ENCODE peak calls at places on chromosomes 4 and X, in six cellular contexts. W, X, A, Q, D and U are unnamed samples.

GRCh38 chr4:121226362-121226761 is 62.2 kb upstream of the TNIP3 start:
- DNase-seq in W (no peak), X (no peak), A (no peak), Q (no peak), D (no peak), U (no peak)

GRCh38 chr4:119508281-119508680 is 120.3 kb downstream of the PDE5A start:
- DNase-seq in W (no peak), X (no peak), A (no peak), Q (no peak), D (no peak), U (no peak)

GRCh38 chrX:77597090-77597489 is 149.9 kb downstream of the FGF16 start:
- DNase-seq in W (no peak), X (no peak), A (no peak), Q (no peak), D (no peak), U (no peak)

GRCh38 chr4:105933083-105933482 is 37.8 kb downstream of the NPNT start:
- DNase-seq in W (no peak), X (no peak), A (no peak), Q (no peak), D (no peak), U (no peak)

GRCh38 chr4:44928785-44929184 is 202.4 kb upstream of the GNPDA2 start:
- DNase-seq in W (no peak), X (no peak), A (no peak), Q (no peak), D (no peak), U (no peak)

GRCh38 chr4:26010266-26010665 is 96.2 kb downstream of the SMIM20 start:
- DNase-seq in W (no peak), X (no peak), A (no peak), Q (no peak), D (no peak), U (no peak)

GRCh38 chr4:22987861-22988260 is 295.1 kb downstream of the GBA3 start:
- DNase-seq in W (no peak), X (no peak), A (no peak), Q (no peak), D (no peak), U (peak; percentile 74)

GRCh38 chrX:38768079-38768478 is 33.2 kb upstream of the MID1IP1 start:
- DNase-seq in W (no peak), X (no peak), A (no peak), Q (no peak), D (no peak), U (no peak)

GRCh38 chrX:39855748-39856129 is 242.0 kb downstream of the BCOR start:
- DNase-seq in W (no peak), X (no peak), A (no peak), Q (no peak), D (no peak), U (peak; percentile 43)

GRCh38 chrX:55695227-55696018 is 22.1 kb upstream of the RRAGB start:
- DNase-seq in W (no peak), X (no peak), A (no peak), Q (no peak), D (no peak), U (no peak)
- H3K4me3 ChIP-seq in W (no peak overlapping the region), X (no peak overlapping the region), A (no peak overlapping the region), Q (no peak overlapping the region), D (no peak overlapping the region), U (no peak overlapping the region)

DNA sequence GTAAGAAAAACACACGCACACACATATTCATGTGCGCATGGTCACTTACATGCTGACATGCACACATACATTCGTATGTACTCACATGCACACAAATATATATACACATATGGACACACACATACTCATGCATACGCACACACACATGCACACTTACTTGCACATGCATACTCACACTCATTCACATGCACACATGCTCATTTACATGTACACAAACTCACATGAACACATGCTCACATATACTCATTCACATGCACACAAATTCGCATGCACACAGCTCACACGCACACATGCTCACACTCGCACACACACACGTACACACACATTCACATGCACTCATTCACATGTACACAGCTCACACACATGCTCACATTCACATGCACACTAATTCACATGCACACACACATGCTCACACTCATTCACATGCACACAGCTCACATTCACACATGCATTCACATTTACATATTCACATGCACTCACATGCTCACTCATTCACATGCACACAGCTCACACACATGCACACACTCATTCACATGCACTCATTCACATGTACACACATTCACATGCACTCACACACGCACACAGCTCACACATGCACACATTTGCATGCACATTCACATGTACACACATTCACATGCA is 276.1 kb downstream of the DHRSX start:
- DNase-seq in W (no peak), X (no peak), A (no peak), Q (no peak), D (no peak), U (no peak)
- H3K9me3 ChIP-seq in W (peaks cover 11% of the 10 kb centered on the region), X (no peaks in the 10 kb centered on the region), A (peaks cover 2% of the 10 kb centered on the region), Q (peaks cover 3% of the 10 kb centered on the region), D (peaks cover 24% of the 10 kb centered on the region), U (peaks cover 11% of the 10 kb centered on the region)

GRCh38 chr4:86717651-86718050 is 123.5 kb downstream of the PTPN13 start:
- DNase-seq in W (no peak), X (no peak), A (no peak), Q (no peak), D (no peak), U (no peak)
- H3K36me3 ChIP-seq in W (no peaks in the 10 kb centered on the region), X (no peaks in the 10 kb centered on the region), A (peaks cover 4% of the 10 kb centered on the region), Q (no peaks in the 10 kb centered on the region), D (peaks cover 7% of the 10 kb centered on the region), U (no peaks in the 10 kb centered on the region)

GRCh38 chrX:1393871-1394615 is 2.1 kb upstream of the SLC25A6 start:
- DNase-seq in W (peak; percentile 17), X (peak; percentile 10), A (peak; percentile 29), Q (peak; percentile 16), D (no peak), U (no peak)
- H3K4me3 ChIP-seq in W (peak overlapping the region; percentile 95), X (no peak overlapping the region), A (peak overlapping the region; percentile 56), Q (peak overlapping the region; percentile 86), D (no peak overlapping the region), U (peak overlapping the region; percentile 97)

GRCh38 chr4:174880001-174880400 is 38.2 kb upstream of the ADAM29 start:
- DNase-seq in W (no peak), X (no peak), A (no peak), Q (no peak), D (no peak), U (no peak)
- H3K9me3 ChIP-seq in W (no peaks in the 10 kb centered on the region), X (no peaks in the 10 kb centered on the region), A (no peaks in the 10 kb centered on the region), Q (no peaks in the 10 kb centered on the region), D (no peaks in the 10 kb centered on the region), U (no peaks in the 10 kb centered on the region)

DNA sequence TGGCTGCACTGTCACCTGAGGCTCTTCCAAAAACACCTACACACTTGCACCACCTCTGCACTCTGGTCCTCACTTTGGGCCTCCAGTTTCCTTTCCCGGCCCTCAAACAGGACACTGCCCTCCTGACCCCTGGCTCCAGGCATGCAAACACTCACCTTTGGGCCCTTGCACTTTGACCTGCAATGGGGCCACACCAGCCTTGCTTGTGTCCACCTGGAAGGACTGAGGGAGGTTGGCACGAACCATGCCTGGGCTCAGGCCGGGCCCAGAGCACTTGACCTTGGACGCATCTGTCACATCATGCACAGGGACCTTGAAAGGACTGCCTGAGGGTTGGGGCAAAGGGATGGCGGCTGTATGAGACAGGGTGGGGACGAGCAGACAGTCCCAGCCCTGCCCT is 15.6 kb downstream of the FLNA start:
- DNase-seq in W (no peak), X (no peak), A (no peak), Q (no peak), D (no peak), U (no peak)
- H3K36me3 ChIP-seq in W (peaks cover 2% of the 10 kb centered on the region), X (no peaks in the 10 kb centered on the region), A (peaks cover 20% of the 10 kb centered on the region), Q (no peaks in the 10 kb centered on the region), D (peaks cover 72% of the 10 kb centered on the region), U (peaks cover 68% of the 10 kb centered on the region)

GRCh38 chr4:6115746-6116586 is 84.4 kb downstream of the JAKMIP1 start:
- DNase-seq in W (no peak), X (no peak), A (no peak), Q (no peak), D (no peak), U (no peak)
- H3K4me3 ChIP-seq in W (no peak overlapping the region), X (no peak overlapping the region), A (no peak overlapping the region), Q (no peak overlapping the region), D (no peak overlapping the region), U (no peak overlapping the region)

DNA sequence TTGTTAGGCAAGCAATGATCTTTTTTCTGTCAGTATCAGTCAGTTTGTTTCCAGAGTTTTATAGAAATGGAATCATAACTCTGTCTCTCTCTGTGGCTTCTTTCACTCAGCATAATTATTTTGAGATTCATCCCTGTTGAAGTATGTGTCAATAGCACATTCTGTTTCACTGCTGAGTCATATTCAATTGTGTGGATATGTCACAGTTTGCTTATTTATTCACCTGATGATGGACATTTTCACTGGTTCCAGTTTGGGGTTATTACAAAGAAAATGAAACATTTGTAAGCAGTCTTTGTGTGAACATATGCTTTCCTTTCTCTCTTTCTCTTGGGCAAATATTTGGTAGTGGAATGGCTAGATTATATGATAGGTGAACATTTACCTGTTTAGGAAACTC is 10.2 kb upstream of the ZNF718 start:
- DNase-seq in W (no peak), X (no peak), A (no peak), Q (no peak), D (no peak), U (no peak)
- H3K9me3 ChIP-seq in W (no peaks in the 10 kb centered on the region), X (no peaks in the 10 kb centered on the region), A (no peaks in the 10 kb centered on the region), Q (no peaks in the 10 kb centered on the region), D (no peaks in the 10 kb centered on the region), U (no peaks in the 10 kb centered on the region)

GRCh38 chr4:69096810-69097209 is 536 bp downstream of the UGT2B7 start:
- DNase-seq in W (no peak), X (no peak), A (no peak), Q (no peak), D (no peak), U (no peak)

GRCh38 chr4:69096111-69096656 is at the start of gene UGT2B7:
- DNase-seq in W (no peak), X (no peak), A (no peak), Q (no peak), D (no peak), U (no peak)

GRCh38 chr4:69098470-69098869 is 2.2 kb downstream of the UGT2B7 start:
- DNase-seq in W (no peak), X (no peak), A (no peak), Q (no peak), D (no peak), U (no peak)

GRCh38 chr4:69095301-69095731 is 958 bp upstream of the UGT2B7 start:
- DNase-seq in W (no peak), X (no peak), A (no peak), Q (no peak), D (no peak), U (peak; percentile 0)

GRCh38 chr4:69099910-69100309 is 3.6 kb downstream of the UGT2B7 start:
- DNase-seq in W (no peak), X (no peak), A (no peak), Q (no peak), D (no peak), U (no peak)
- H3K36me3 ChIP-seq in W (no peaks in the 10 kb centered on the region), X (no peaks in the 10 kb centered on the region), A (no peaks in the 10 kb centered on the region), Q (no peaks in the 10 kb centered on the region), D (no peaks in the 10 kb centered on the region), U (no peaks in the 10 kb centered on the region)

GRCh38 chr4:55637272-55637820 is 1.2 kb upstream of the NMU start:
- DNase-seq in W (no peak), X (no peak), A (no peak), Q (no peak), D (no peak), U (no peak)
- H3K4me3 ChIP-seq in W (no peak overlapping the region), X (no peak overlapping the region), A (no peak overlapping the region), Q (no peak overlapping the region), D (no peak overlapping the region), U (no peak overlapping the region)